ENCODE peak calls at places on chromosomes 7 and 10, in six cellular contexts. G is A549, P is upper lobe of left lung, X is HepG2, R is K562, H is GM12878. B is an unnamed sample.

GRCh38 chr7:22427122-22427503 is 70.2 kb upstream of the RAPGEF5 start:
- ATAC-seq in G (no peak), P (no peak), X (no peak), R (no peak), H (no peak), B (no peak)

GRCh38 chr10:34702093-34702952 is 112.8 kb downstream of the PARD3 start:
- ATAC-seq in G (no peak), P (no peak), X (peak; percentile 48), R (no peak), H (no peak), B (no peak)

GRCh38 chr10:97228130-97228774 is 42.5 kb upstream of the SLIT1 start:
- ATAC-seq in G (no peak), P (no peak), X (no peak), R (no peak), H (no peak), B (no peak)

GRCh38 chr7:158957507-158957900 is 101.1 kb downstream of the DYNC2I1 start:
- ATAC-seq in G (no peak), P (peak; percentile 36), X (peak; percentile 49), R (peak; percentile 76), H (no peak), B (no peak)

GRCh38 chr10:108471420-108471819 is 1306.9 kb upstream of the SORCS1 start:
- ATAC-seq in G (no peak), P (no peak), X (no peak), R (no peak), H (no peak), B (no peak)

GRCh38 chr7:46006212-46006611 is 85.1 kb upstream of the IGFBP3 start:
- ATAC-seq in G (no peak), P (peak; percentile 48), X (no peak), R (no peak), H (peak; percentile 37), B (no peak)

GRCh38 chr10:113080061-113080460 is 130.0 kb downstream of the TCF7L2 start:
- ATAC-seq in G (no peak), P (no peak), X (no peak), R (no peak), H (no peak), B (no peak)

GRCh38 chr10:131038056-131038455 is 273.5 kb downstream of the TCERG1L start:
- ATAC-seq in G (no peak), P (no peak), X (no peak), R (no peak), H (no peak), B (no peak)

GRCh38 chr10:22629843-22630228 is 84.5 kb downstream of the PIP4K2A start:
- ATAC-seq in G (no peak), P (no peak), X (no peak), R (peak; percentile 3), H (peak; percentile 63), B (no peak)

GRCh38 chr10:132527338-132528063 is 10.1 kb upstream of the INPP5A start:
- ATAC-seq in G (no peak), P (no peak), X (peak; percentile 54), R (no peak), H (no peak), B (peak; percentile 52)

GRCh38 chr7:128959296-128959695 is 21.6 kb downstream of the IRF5 start:
- ATAC-seq in G (no peak), P (no peak), X (no peak), R (no peak), H (no peak), B (no peak)

GRCh38 chr10:50400694-50401093 is 149.4 kb upstream of the ASAH2 start:
- ATAC-seq in G (no peak), P (no peak), X (no peak), R (no peak), H (no peak), B (no peak)

GRCh38 chr7:36513393-36513792 is 123.7 kb downstream of the ANLN start:
- ATAC-seq in G (no peak), P (no peak), X (no peak), R (no peak), H (no peak), B (no peak)

GRCh38 chr7:142440219-142441073 is 182.6 kb upstream of the PRSS58 start:
- ATAC-seq in G (peak; percentile 26), P (no peak), X (no peak), R (no peak), H (no peak), B (no peak)

GRCh38 chr7:89775459-89775858 is 378.8 kb upstream of the STEAP1 start:
- ATAC-seq in G (no peak), P (no peak), X (no peak), R (no peak), H (no peak), B (no peak)

GRCh38 chr10:53315709-53316108 is 543.1 kb upstream of the MBL2 start:
- ATAC-seq in G (no peak), P (no peak), X (no peak), R (no peak), H (no peak), B (no peak)

GRCh38 chr7:156466262-156466661 is 174.3 kb upstream of the RNF32 start:
- ATAC-seq in G (no peak), P (no peak), X (peak; percentile 31), R (no peak), H (no peak), B (no peak)

DNA sequence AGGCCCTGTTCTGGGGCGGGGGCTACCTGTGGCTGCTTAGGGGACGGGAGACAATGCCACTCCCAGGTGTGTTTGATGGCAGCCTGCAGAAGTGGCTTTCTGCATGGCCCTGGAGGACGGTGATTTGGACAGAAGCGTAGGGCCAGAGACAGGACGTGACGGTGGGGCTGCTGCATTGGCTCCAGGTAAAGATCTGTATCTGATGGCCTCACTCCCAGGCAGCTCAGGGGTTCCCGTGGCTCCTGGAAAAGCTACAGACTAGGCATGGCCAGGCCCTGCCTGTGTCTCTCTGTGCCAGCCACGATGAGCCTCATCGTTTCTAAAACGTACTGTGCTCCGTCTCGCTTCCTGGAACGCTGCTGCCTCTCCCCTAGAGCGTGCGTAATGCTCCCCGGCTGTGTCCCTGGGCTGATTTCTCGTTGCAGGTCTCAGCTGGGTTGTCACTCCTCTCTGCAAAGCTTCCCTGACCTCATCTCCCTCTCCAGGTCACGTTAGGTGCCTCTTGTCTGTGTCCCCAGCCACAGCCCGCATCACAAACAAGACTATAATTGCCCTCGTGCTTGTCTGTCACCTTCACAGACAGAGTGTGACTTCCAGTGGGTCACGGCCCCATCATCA is 12.6 kb downstream of the GTF2IRD1 start:
- ATAC-seq in G (peak; percentile 62), P (no peak), X (peak; percentile 21), R (no peak), H (no peak), B (peak; percentile 77)
- TF ChIP-seq EP300 in G (no peak), P (no peak), X (no peak), R (no peak), H (no peak), B (peak; percentile 62)

GRCh38 chr10:75019360-75019759 is 92.1 kb upstream of the SAMD8 start:
- ATAC-seq in G (peak; percentile 55), P (no peak), X (no peak), R (peak; percentile 62), H (peak; percentile 78), B (no peak)
- TF ChIP-seq CTCF in G (peak; percentile 71), P (no peak), X (peak; percentile 45), R (peak; percentile 40), H (peak; percentile 70), B (no peak)

DNA sequence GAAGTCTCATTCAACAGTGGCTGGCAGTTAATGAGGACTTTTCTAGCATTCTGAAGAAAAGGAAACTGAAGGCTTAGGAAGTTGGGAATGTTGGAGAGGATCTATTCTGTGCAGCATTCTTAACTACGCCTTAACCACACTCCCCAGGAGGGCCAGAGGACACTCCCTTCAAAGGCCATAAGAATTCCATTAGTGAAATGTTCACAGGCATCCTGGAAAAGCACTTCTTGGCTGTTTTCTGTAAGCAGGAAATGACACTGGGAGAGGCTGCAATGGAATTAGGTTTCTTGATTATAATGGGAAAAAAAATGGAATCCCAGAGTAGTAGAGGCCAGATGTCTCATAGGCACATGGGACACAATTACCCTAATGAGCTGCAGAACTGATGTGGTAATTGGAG is 188.9 kb downstream of the ARHGAP12 start:
- ATAC-seq in G (no peak), P (no peak), X (no peak), R (no peak), H (no peak), B (peak; percentile 66)
- TF ChIP-seq EP300 in G (no peak), P (no peak), X (no peak), R (no peak), H (no peak), B (no peak)

GRCh38 chr10:122208616-122209430 is 62.3 kb upstream of the BTBD16 start:
- ATAC-seq in G (no peak), P (no peak), X (no peak), R (no peak), H (no peak), B (no peak)

GRCh38 chr10:122207135-122207534 is 64.0 kb upstream of the BTBD16 start:
- ATAC-seq in G (no peak), P (no peak), X (peak; percentile 53), R (no peak), H (no peak), B (no peak)

GRCh38 chr10:122207596-122207995 is 63.5 kb upstream of the BTBD16 start:
- ATAC-seq in G (no peak), P (no peak), X (no peak), R (no peak), H (no peak), B (no peak)

GRCh38 chr10:122204691-122205489 is 66.2 kb upstream of the BTBD16 start:
- ATAC-seq in G (no peak), P (no peak), X (peak; percentile 56), R (no peak), H (no peak), B (no peak)

DNA sequence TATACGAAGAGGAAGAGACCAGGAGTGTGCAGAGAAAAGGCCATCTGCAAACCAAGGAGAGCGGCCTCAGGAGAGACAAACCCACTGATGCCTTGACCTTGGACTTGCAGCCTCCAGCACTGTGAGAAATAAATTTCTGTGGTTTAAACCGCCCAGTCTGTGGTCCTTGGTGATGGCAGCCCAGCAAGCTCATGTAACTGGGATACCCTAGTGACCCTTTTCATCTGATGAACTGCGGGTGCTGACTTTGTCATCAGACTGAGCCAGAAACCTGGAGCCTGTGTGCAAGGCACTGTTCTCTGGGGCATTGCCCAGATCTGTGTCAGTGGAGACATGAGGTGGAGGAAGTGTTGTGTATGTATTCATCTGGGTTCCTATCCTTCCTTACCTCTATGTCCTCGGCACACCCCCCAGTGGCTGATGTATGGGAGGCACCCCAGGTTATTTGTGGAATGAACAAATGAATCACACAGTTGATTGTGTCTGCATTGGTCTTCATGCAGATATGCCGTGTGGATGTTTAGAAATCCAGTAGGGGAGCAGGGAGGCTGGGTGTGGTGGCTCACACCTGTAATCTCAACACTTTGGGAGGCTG is 64.5 kb upstream of the BTBD16 start:
- ATAC-seq in G (no peak), P (no peak), X (no peak), R (no peak), H (no peak), B (no peak)
- TF ChIP-seq CTCF in G (no peak), P (no peak), X (peak; percentile 21), R (no peak), H (no peak), B (no peak)

DNA sequence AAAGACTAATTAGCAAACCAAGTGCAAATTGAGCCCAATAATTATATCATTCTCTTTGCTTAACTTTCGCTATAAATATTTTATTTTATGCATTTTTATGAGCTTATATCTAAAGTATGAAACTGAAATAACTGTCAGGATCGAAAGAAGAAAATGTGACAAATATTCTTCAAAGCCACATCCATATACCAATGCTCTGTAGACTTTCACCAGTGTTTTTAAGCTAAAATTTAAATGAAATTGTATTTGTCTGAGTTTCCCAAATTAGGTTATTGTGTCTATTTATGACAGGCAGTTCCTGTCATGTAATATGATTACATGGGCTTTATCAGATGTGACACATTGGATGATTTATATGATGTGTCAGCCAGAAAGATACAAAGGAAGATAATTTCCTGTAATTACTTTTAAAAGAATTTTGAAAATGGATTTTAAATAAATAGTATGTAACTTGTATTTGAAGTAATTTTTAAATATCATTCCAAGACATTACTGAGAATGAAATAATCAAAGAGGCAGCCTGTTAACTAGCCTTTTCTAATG is 317.9 kb upstream of the KLF6 start:
- ATAC-seq in G (no peak), P (no peak), X (no peak), R (no peak), H (no peak), B (no peak)
- TF ChIP-seq EP300 in G (no peak), P (no peak), X (no peak), R (no peak), H (no peak), B (no peak)

B was measured in gastroesophageal sphincter.